ENCODE peak calls at places on chromosome 3, in six cellular contexts. S is A549, Z is upper lobe of left lung, D is HepG2, I is GM12878, X is K562. N is an unnamed sample.
A peak's percentile ranks its signal among the peaks of the same experiment; 100 is the strongest.

GRCh38 chr3:125151437-125151806 is 61.1 kb downstream of the SLC12A8 start:
- ATAC-seq in S (no peak), Z (no peak), D (no peak), I (no peak), X (no peak), N (no peak)

GRCh38 chr3:150879141-150879540 is 26.1 kb downstream of the MINDY4B start:
- ATAC-seq in S (no peak), Z (no peak), D (no peak), I (no peak), X (no peak), N (no peak)

GRCh38 chr3:197756704-197757103 is 7.0 kb downstream of the FYTTD1 start:
- ATAC-seq in S (no peak), Z (no peak), D (no peak), I (no peak), X (no peak), N (no peak)

GRCh38 chr3:65961128-65961527 is 77.6 kb downstream of the MAGI1 start:
- ATAC-seq in S (no peak), Z (no peak), D (no peak), I (no peak), X (no peak), N (no peak)

GRCh38 chr3:71268462-71268999 is 315.0 kb downstream of the FOXP1 start:
- ATAC-seq in S (no peak), Z (no peak), D (no peak), I (no peak), X (no peak), N (no peak)

GRCh38 chr3:172021165-172021564 is 18.2 kb upstream of the FNDC3B start:
- ATAC-seq in S (no peak), Z (no peak), D (no peak), I (no peak), X (no peak), N (no peak)

GRCh38 chr3:37599186-37599585 is 262.5 kb upstream of the CTDSPL start:
- ATAC-seq in S (no peak), Z (no peak), D (no peak), I (no peak), X (no peak), N (no peak)

GRCh38 chr3:165852150-165852549 is 14.9 kb upstream of the BCHE start:
- ATAC-seq in S (no peak), Z (no peak), D (no peak), I (peak; percentile 61), X (no peak), N (no peak)

GRCh38 chr3:49428697-49429100 is 425 bp downstream of the NICN1 start:
- ATAC-seq in S (peak; percentile 72), Z (peak; percentile 0), D (peak; percentile 24), I (peak; percentile 10), X (no peak), N (peak; percentile 4)

GRCh38 chr3:128367726-128368125 is 99.0 kb downstream of the DNAJB8 start:
- ATAC-seq in S (no peak), Z (no peak), D (no peak), I (no peak), X (no peak), N (no peak)

GRCh38 chr3:114690896-114691295 is 397.1 kb downstream of the TIGIT start:
- ATAC-seq in S (no peak), Z (no peak), D (no peak), I (no peak), X (no peak), N (no peak)

GRCh38 chr3:193997228-193998192 is 138.4 kb upstream of the HES1 start:
- ATAC-seq in S (no peak), Z (peak; percentile 35), D (no peak), I (no peak), X (peak; percentile 42), N (no peak)

GRCh38 chr3:72345237-72345878 is 502.9 kb downstream of the SHQ1 start:
- ATAC-seq in S (no peak), Z (no peak), D (no peak), I (no peak), X (peak; percentile 18), N (no peak)

GRCh38 chr3:152835311-152836102 is 576 bp downstream of the P2RY1 start:
- ATAC-seq in S (peak; percentile 89), Z (peak; percentile 88), D (no peak), I (peak; percentile 77), X (peak; percentile 80), N (peak; percentile 72)

GRCh38 chr3:61422945-61423740 is 138.2 kb upstream of the PTPRG start:
- ATAC-seq in S (no peak), Z (no peak), D (peak; percentile 98), I (no peak), X (no peak), N (no peak)

GRCh38 chr3:34256021-34256420 is 457.6 kb downstream of the PDCD6IP start:
- ATAC-seq in S (no peak), Z (no peak), D (no peak), I (no peak), X (no peak), N (no peak)

GRCh38 chr3:101026881-101027678 is 33.9 kb upstream of the ABI3BP start:
- ATAC-seq in S (no peak), Z (no peak), D (no peak), I (no peak), X (no peak), N (no peak)

GRCh38 chr3:169104541-169104940 is 559.0 kb downstream of the MECOM start:
- ATAC-seq in S (no peak), Z (no peak), D (no peak), I (no peak), X (no peak), N (no peak)

DNA sequence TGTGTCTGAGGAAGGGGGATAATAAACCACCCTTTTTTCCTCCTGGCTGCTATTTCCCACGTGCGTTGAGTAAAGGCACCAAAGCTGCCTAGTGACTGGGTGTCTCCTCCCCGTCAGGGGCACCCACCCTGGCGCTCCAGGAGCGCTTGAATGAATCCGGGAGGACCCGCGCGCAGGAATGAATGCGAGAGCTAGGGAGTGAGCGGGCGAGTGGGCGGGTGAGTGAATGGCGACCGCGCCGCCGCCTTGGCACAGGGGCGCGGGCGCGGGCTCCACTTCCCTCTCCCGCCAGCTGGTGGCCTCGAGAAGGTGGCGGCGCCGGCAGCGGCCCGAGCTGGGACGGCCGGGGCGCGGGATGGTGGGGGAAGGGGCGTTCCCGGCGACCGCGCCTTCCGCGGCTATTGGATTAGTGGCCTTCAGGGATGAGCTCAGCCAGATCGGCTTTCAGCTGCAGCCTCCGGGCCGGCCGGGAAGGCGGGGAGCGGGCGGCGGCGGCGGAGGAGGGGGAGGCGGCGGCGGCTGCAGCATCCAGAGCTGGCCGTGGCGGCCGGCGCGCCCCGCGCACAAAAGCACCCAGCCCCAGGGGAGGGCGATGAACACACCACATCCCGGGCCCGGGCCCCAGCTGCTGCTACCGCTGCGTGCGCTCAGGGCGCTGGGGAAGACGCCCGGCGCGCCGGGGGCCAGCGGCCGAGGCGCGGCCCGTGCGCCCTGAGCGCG is at the start of gene SPSB4:
- ATAC-seq in S (peak; percentile 85), Z (peak; percentile 92), D (peak; percentile 76), I (peak; percentile 64), X (no peak), N (peak; percentile 86)
- TF ChIP-seq CTCF in S (no peak), Z (peak; percentile 28), D (no peak), I (no peak), X (no peak), N (peak; percentile 57)

GRCh38 chr3:188369526-188369925 is 215.6 kb downstream of the LPP start:
- ATAC-seq in S (no peak), Z (no peak), D (no peak), I (no peak), X (no peak), N (no peak)

GRCh38 chr3:188365978-188366698 is 212.2 kb downstream of the LPP start:
- ATAC-seq in S (no peak), Z (no peak), D (no peak), I (no peak), X (no peak), N (peak; percentile 35)

GRCh38 chr3:188370081-188370830 is 216.3 kb downstream of the LPP start:
- ATAC-seq in S (no peak), Z (no peak), D (peak; percentile 35), I (no peak), X (no peak), N (no peak)

GRCh38 chr3:188365184-188365583 is 211.2 kb downstream of the LPP start:
- ATAC-seq in S (no peak), Z (no peak), D (no peak), I (no peak), X (no peak), N (no peak)

GRCh38 chr3:188367741-188368140 is 213.8 kb downstream of the LPP start:
- ATAC-seq in S (no peak), Z (no peak), D (no peak), I (no peak), X (no peak), N (no peak)
- H3K4me1 ChIP-seq in S (peaks cover 32% of the 10 kb centered on the region), Z (peaks cover 13% of the 10 kb centered on the region), D (peaks cover 10% of the 10 kb centered on the region), I (no peaks in the 10 kb centered on the region), X (no peaks in the 10 kb centered on the region), N (peaks cover 82% of the 10 kb centered on the region)

GRCh38 chr3:3586843-3587626 is 212.2 kb upstream of the LRRN1 start:
- ATAC-seq in S (no peak), Z (peak; percentile 91), D (no peak), I (no peak), X (no peak), N (no peak)
- TF ChIP-seq EP300 in S (no peak), Z (no peak), D (no peak), I (no peak), X (no peak), N (no peak)

GRCh38 chr3:99366663-99367429 is 271.5 kb upstream of the COL8A1 start:
- ATAC-seq in S (peak; percentile 34), Z (no peak), D (peak; percentile 68), I (no peak), X (no peak), N (no peak)
- TF ChIP-seq CTCF in S (no peak), Z (no peak), D (no peak), I (no peak), X (no peak), N (no peak)

N was measured in gastroesophageal sphincter.